ENCODE peak calls at places on chromosome 17, in four cellular contexts. U is heart left ventricle, G is A673, I is mucosa of descending colon. M is an unnamed sample.

GRCh38 chr17:36495076-36495578 is 8.6 kb downstream of the ZNHIT3 start:
- DNase-seq in U (no peak), G (no peak), I (no peak), M (no peak)

GRCh38 chr17:21537302-21537701 is 155.0 kb upstream of the KCNJ18 start:
- DNase-seq in U (no peak), G (no peak), I (no peak), M (no peak)

GRCh38 chr17:76432004-76432403 is 20.9 kb downstream of the UBE2O start:
- DNase-seq in U (no peak), G (no peak), I (no peak), M (no peak)

GRCh38 chr17:77772461-77772897 is 186.0 kb upstream of the TNRC6C start:
- DNase-seq in U (peak), G (peak), I (peak), M (peak)

GRCh38 chr17:77493901-77494663 is 353.3 kb downstream of the SEC14L1 start:
- DNase-seq in U (no peak), G (no peak), I (no peak), M (no peak)

GRCh38 chr17:45408611-45409421 is 23.9 kb downstream of the ARHGAP27 start:
- DNase-seq in U (no peak), G (no peak), I (peak), M (no peak)

GRCh38 chr17:66056148-66056547 is 135.8 kb downstream of the CEP112 start:
- DNase-seq in U (no peak), G (no peak), I (no peak), M (no peak)

GRCh38 chr17:6244796-6245195 is 174.6 kb downstream of the WSCD1 start:
- DNase-seq in U (no peak), G (no peak), I (no peak), M (no peak)

GRCh38 chr17:67139784-67140665 is 95.7 kb downstream of the CACNG1 start:
- DNase-seq in U (no peak), G (peak), I (no peak), M (no peak)

GRCh38 chr17:1834378-1835149 is 4.8 kb downstream of the RPA1 start:
- DNase-seq in U (no peak), G (no peak), I (no peak), M (no peak)

GRCh38 chr17:35709874-35710273 is 21.6 kb upstream of the RASL10B start:
- DNase-seq in U (no peak), G (peak), I (no peak), M (no peak)

GRCh38 chr17:9705745-9706144 is 60.4 kb downstream of the USP43 start:
- DNase-seq in U (no peak), G (no peak), I (no peak), M (no peak)

GRCh38 chr17:12409082-12409481 is 256.6 kb upstream of the MYOCD start:
- DNase-seq in U (no peak), G (no peak), I (no peak), M (no peak)

GRCh38 chr17:82267575-82268379 is 5.7 kb downstream of the CSNK1D start:
- DNase-seq in U (peak), G (no peak), I (peak), M (no peak)

GRCh38 chr17:59558953-59559352 is 6.5 kb upstream of the DHX40 start:
- DNase-seq in U (no peak), G (no peak), I (no peak), M (no peak)

GRCh38 chr17:44971776-44972483 is 3.8 kb upstream of the C1QL1 start:
- DNase-seq in U (no peak), G (no peak), I (no peak), M (no peak)

GRCh38 chr17:50090971-50091950 is 3.9 kb upstream of the PDK2 start:
- DNase-seq in U (no peak), G (no peak), I (no peak), M (no peak)

DNA sequence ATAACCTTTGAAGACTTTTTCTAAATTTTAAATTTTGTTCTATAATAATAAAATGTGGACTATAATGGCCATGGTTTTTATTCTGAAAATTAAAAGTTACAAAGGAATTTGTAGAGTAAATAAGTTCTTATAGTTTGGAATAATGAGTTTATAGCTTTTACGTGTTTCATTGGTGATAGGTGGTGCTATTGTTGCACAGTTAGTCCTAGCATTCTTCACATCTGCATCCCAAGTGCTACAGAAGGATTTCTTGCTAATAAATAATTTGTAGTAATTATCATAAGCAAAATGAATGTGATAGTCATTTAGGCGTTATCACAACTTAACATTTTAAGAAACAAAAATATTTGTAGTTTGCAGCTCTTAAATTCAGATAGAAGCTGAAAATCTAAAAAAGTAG is 67.9 kb downstream of the BCAS3 start:
- DNase-seq in U (no peak), G (no peak), I (no peak), M (no peak)
- TF ChIP-seq CTCF in U (no peak), G (peak), I (no peak), M (no peak)

GRCh38 chr17:70905796-70906195 is 736.5 kb downstream of the KCNJ2 start:
- DNase-seq in U (peak), G (no peak), I (no peak), M (no peak)

GRCh38 chr17:70906808-70907207 is 737.5 kb downstream of the KCNJ2 start:
- DNase-seq in U (no peak), G (no peak), I (no peak), M (no peak)

GRCh38 chr17:70896843-70897242 is 727.5 kb downstream of the KCNJ2 start:
- DNase-seq in U (no peak), G (no peak), I (no peak), M (no peak)

DNA sequence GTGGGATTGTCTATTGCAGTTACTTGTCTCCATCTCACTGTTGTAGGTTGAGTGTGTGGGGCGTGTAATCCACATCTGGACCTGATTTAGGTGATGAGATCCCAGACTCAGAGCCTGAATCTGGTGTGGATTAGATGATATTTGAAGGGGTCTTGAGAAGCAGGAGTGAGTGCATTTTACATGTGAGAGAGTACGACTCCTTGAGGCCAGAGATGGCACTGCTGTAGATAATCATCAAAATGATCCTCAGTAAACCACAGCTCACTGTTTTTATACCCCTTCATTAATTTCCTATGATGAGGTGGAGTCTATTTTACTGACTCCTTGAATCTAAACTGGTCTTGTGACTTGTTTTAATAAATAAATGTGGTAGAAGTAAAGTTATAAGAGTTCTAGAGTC is 732.5 kb downstream of the KCNJ2 start:
- DNase-seq in U (no peak), G (no peak), I (no peak), M (no peak)
- TF ChIP-seq CTCF in U (no peak), G (no peak), I (no peak), M (no peak)

GRCh38 chr17:19753661-19754463 is 5.8 kb upstream of the ALDH3A1 start:
- DNase-seq in U (no peak), G (peak), I (peak), M (no peak)
- TF ChIP-seq CTCF in U (peak), G (peak), I (no peak), M (no peak)

GRCh38 chr17:38731526-38732294 is 1.6 kb downstream of the CISD3 start:
- DNase-seq in U (no peak), G (no peak), I (no peak), M (no peak)

GRCh38 chr17:38735161-38735997 is 5.2 kb downstream of the CISD3 start:
- DNase-seq in U (peak), G (peak), I (peak), M (peak)

GRCh38 chr17:38734235-38734633 is 4.1 kb downstream of the CISD3 start:
- DNase-seq in U (no peak), G (no peak), I (no peak), M (no peak)

GRCh38 chr17:38732376-38733314 is 2.5 kb downstream of the CISD3 start:
- DNase-seq in U (no peak), G (no peak), I (no peak), M (no peak)

DNA sequence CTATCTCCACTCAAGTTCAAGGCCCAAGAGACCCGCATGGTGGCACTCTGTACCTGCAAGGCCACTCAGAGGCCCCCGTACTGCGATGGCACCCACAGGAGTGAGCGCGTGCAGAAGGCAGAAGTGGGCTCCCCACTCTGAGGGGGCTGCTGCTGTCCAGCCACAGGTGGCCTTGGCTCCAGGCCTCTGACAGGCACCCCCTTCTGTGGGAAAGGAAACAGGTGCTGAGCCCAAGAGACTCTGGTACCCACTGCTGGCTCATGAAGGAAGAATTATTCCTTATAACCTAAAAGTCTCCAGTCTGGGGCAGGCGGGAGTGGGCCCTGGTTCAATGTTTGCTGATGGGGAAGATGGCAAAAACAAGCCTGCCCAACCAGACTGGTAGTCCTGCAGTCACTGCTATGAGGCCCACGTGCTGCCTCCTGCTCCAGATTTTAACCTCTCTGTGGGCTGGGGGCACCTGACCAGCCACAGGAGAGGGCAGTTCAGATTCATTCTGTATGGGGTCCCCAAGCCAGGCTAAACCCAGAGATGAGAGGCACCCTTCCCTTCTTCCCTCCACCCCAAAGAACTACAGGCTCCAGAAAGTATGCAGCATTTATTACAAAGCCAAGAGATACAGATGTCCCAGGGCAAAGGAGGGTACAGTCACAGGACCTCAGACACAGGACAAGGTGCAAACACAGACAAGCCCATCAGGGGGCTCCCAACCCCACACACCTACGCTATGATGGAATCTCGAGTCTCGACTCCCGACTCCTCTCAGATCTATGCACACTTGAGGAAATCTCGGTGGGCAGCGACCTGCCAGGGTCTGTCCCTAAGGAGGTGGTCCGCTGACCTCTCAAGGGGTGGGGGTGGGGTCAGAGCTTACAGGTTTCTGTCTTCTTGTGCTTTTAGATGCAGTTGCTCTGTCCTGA is 3.4 kb downstream of the CISD3 start:
- DNase-seq in U (no peak), G (no peak), I (no peak), M (no peak)
- TF ChIP-seq CTCF in U (peak), G (no peak), I (no peak), M (no peak)

DNA sequence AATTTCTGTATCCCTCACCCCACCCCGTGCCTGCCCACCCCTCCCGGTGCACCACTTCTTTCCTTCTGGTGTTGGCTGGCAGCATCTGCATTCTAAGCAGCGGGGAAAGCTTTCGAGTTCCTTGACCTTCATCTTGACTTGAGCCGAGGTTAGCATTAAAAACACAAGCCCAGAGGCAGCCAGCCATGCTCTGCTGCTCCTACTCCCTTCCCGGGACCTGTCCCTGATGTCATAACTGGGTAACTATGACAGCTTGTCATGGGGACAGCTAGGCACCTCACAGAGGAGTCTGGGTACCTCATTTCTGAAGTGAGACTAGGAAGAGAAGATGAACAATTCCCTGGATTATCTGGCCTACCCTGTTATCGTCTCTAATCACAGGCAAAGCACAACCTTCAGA is at the start of gene CFAP97D1:
- DNase-seq in U (no peak), G (no peak), I (peak), M (no peak)
- TF ChIP-seq CTCF in U (no peak), G (no peak), I (no peak), M (no peak)

DNA sequence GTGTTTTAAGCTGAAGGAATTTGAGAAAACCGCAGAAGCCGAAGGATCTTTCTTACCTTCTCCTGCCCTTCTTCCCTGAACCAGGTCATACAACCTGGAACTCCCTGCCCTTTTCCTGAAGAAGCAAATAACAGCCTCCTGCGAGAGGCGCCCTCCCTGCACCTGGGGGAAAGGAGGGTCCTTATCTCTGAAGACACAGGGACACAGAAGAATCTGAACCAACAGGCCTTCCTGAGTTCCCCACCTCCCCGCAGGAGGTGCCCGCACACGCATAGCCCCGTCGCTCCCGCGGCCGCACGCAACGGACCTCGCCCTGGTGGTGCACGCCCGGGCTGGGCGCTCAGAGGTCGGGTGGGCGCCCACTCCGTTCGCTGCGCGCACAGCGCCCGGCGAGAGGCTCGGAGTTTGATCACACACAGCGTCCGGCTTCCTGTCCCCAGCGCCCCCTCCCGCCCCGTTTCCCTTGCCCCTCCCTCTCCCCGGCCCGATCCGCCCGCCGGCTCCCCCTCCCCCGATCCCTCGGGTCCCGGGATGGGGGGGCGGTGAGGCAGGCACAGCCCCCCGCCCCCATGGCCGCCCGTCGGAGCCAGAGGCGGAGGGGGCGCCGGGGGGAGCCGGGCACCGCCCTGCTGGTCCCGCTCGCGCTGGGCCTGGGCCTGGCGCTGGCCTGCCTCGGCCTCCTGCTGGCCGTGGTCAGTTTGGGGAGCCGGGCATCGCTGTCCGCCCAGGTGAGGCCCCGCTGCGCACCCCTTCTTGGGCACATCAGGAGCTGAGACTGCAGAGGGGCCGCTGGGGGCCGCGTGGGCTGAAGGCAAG is at the start of gene TNFSF12:
- DNase-seq in U (peak), G (no peak), I (peak), M (peak)
- TF ChIP-seq CTCF in U (peak), G (no peak), I (no peak), M (no peak)

DNA sequence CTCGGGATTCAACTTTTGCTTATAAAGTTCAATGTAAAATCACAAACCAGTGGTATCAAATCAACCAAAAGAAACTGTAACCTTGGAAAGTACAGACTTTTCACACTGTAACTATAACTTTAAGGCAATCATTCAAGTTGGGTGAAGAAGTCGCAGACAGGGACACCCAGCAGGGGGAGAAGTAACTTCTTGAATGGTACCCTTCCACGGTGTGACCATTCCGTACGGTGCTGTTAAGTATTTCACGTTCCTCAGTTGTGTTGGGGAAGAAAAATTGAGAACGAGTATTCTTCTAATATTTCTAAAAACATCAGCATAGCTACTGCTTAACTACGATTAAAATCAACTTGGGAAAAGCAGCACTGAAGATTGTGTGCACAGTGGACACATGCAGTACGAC is 55.8 kb downstream of the MYH10 start:
- DNase-seq in U (peak), G (no peak), I (no peak), M (no peak)
- TF ChIP-seq CTCF in U (peak), G (peak), I (no peak), M (no peak)

GRCh38 chr17:28712037-28712704 is 483 bp upstream of the PROCA1 start:
- DNase-seq in U (peak), G (no peak), I (peak), M (no peak)

GRCh38 chr17:28711723-28712036 is at the start of gene PROCA1:
- DNase-seq in U (no peak), G (no peak), I (no peak), M (no peak)

GRCh38 chr17:28715217-28715616 is 2.5 kb downstream of the RAB34 start:
- DNase-seq in U (no peak), G (no peak), I (no peak), M (no peak)

GRCh38 chr17:28712705-28713415 is 1.2 kb upstream of the PROCA1 start:
- DNase-seq in U (no peak), G (no peak), I (peak), M (no peak)

DNA sequence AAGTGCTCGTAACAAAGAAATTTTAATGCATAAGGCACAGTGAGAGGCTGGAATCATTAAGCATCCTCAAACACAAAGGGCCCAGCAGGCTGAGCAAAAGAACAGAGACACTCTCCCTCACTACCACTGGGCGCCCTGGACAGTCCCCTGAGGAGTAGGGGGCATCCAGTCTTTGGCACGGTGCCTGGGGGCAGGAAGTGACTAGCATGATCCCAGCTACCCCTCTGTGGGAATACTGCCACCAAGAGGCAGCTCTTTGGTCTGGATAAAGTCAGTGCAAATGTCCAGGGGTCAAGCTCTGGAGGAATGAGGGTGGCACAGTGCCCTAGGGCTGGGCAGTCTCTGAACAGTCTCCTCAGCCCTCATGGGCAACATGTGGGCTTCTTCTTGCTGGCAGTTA is 2.6 kb upstream of the PROCA1 start:
- DNase-seq in U (no peak), G (no peak), I (no peak), M (no peak)
- TF ChIP-seq CTCF in U (no peak), G (no peak), I (no peak), M (no peak)